ENCODE peak calls at places on chromosome 15, in ten cellular contexts. P is SK-N-SH, K is A549, F is Panc1, E is Peyer's patch, V is heart right ventricle, A is lower lobe of right lung, B is cardiac muscle cell, W is body of pancreas, D is testis. T is an unnamed sample.
A peak's percentile ranks its signal among the peaks of the same experiment; 100 is the strongest.

GRCh38 chr15:91891788-91892187 is 38.3 kb downstream of the SLCO3A1 start:
- DNase-seq in P (no peak), K (no peak), F (no peak), E (no peak), V (peak; percentile 38), A (no peak), B (peak; percentile 88), W (no peak), D (no peak), T (no peak)

GRCh38 chr15:80906159-80906775 is 83.4 kb downstream of the MESD start:
- DNase-seq in P (no peak), K (peak; percentile 26), F (no peak), E (no peak), V (no peak), A (no peak), B (peak; percentile 43), W (no peak), D (no peak), T (no peak)

GRCh38 chr15:64665179-64665578 is 110.2 kb downstream of the RBPMS2 start:
- DNase-seq in P (no peak), K (no peak), F (no peak), E (no peak), V (no peak), A (no peak), B (no peak), W (no peak), D (no peak), T (no peak)

GRCh38 chr15:57526076-57526475 is 65.6 kb upstream of the MYZAP start:
- DNase-seq in P (no peak), K (no peak), F (no peak), E (no peak), V (no peak), A (no peak), B (no peak), W (no peak), D (no peak), T (no peak)

GRCh38 chr15:61227269-61228024 is 1.7 kb downstream of the RORA start:
- DNase-seq in P (peak; percentile 76), K (peak; percentile 10), F (no peak), E (no peak), V (peak; percentile 15), A (no peak), B (peak; percentile 27), W (peak; percentile 32), D (peak; percentile 30), T (peak; percentile 25)

GRCh38 chr15:55652909-55653495 is 64.9 kb upstream of the PYGO1 start:
- DNase-seq in P (no peak), K (no peak), F (no peak), E (no peak), V (no peak), A (no peak), B (no peak), W (no peak), D (no peak), T (no peak)

GRCh38 chr15:79265987-79266579 is 16.4 kb upstream of the ANKRD34C start:
- DNase-seq in P (no peak), K (no peak), F (no peak), E (no peak), V (no peak), A (no peak), B (no peak), W (no peak), D (no peak), T (peak; percentile 14)

GRCh38 chr15:85646538-85647091 is 148.1 kb downstream of the KLHL25 start:
- DNase-seq in P (peak; percentile 38), K (no peak), F (no peak), E (no peak), V (no peak), A (no peak), B (no peak), W (no peak), D (no peak), T (no peak)

GRCh38 chr15:57510647-57511046 is 81.1 kb upstream of the MYZAP start:
- DNase-seq in P (no peak), K (no peak), F (no peak), E (no peak), V (peak; percentile 76), A (no peak), B (no peak), W (peak; percentile 94), D (no peak), T (peak; percentile 80)

GRCh38 chr15:74500401-74500800 is 39.4 kb upstream of the UBL7 start:
- DNase-seq in P (no peak), K (no peak), F (no peak), E (no peak), V (no peak), A (no peak), B (no peak), W (no peak), D (no peak), T (no peak)

GRCh38 chr15:25246641-25247417 is 192.0 kb downstream of the UBE3A start:
- DNase-seq in P (no peak), K (no peak), F (no peak), E (no peak), V (no peak), A (peak; percentile 34), B (no peak), W (peak; percentile 2), D (peak; percentile 0), T (peak; percentile 1)

GRCh38 chr15:45674646-45675045 is 39.8 kb downstream of the SQOR start:
- DNase-seq in P (no peak), K (no peak), F (no peak), E (no peak), V (no peak), A (no peak), B (no peak), W (no peak), D (no peak), T (no peak)

GRCh38 chr15:85501574-85501973 is 121.2 kb downstream of the AKAP13 start:
- DNase-seq in P (no peak), K (no peak), F (no peak), E (no peak), V (no peak), A (no peak), B (no peak), W (no peak), D (no peak), T (no peak)

GRCh38 chr15:57388199-57388863 is 12.0 kb downstream of the CGNL1 start:
- DNase-seq in P (no peak), K (no peak), F (no peak), E (no peak), V (no peak), A (no peak), B (no peak), W (peak; percentile 60), D (peak; percentile 47), T (no peak)

GRCh38 chr15:76151599-76151974 is 91.8 kb downstream of the TMEM266 start:
- DNase-seq in P (no peak), K (no peak), F (no peak), E (no peak), V (no peak), A (no peak), B (no peak), W (no peak), D (no peak), T (no peak)

GRCh38 chr15:67543348-67543718 is 830 bp downstream of the MAP2K5 start:
- DNase-seq in P (peak; percentile 56), K (peak; percentile 14), F (no peak), E (peak; percentile 29), V (no peak), A (no peak), B (no peak), W (peak; percentile 37), D (peak; percentile 63), T (peak; percentile 57)

GRCh38 chr15:69316281-69316680 is 17.6 kb downstream of the PAQR5 start:
- DNase-seq in P (no peak), K (no peak), F (no peak), E (no peak), V (no peak), A (no peak), B (no peak), W (no peak), D (no peak), T (no peak)

GRCh38 chr15:78232951-78233350 is 1.4 kb downstream of the ACSBG1 start:
- DNase-seq in P (no peak), K (no peak), F (no peak), E (no peak), V (no peak), A (no peak), B (no peak), W (no peak), D (no peak), T (no peak)

DNA sequence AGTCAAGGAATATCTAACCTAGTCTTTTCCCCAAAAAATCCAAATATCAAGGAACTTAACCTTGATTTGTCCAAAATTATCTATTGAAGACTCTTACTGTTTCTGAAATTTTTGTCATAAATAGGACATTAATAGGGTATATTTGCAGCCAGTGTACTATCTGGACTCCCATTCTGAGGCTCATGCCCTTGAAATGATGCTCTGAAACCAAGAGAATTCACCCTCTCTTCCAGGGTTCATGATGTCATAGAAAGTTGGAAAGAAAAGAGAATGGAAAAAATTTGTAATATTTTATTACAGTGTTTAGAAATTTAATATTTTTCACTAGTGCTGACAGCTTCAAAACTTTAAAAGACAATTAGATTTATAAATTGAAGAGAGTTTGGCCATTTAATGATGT is 712.5 kb downstream of the MCTP2 start:
- DNase-seq in P (no peak), K (no peak), F (no peak), E (no peak), V (no peak), A (no peak), B (no peak), W (no peak), D (no peak), T (no peak)
- H3K9me3 ChIP-seq in P (peaks cover 6% of the 10 kb centered on the region), K (peaks cover 3% of the 10 kb centered on the region), F (no peaks in the 10 kb centered on the region), E (no peaks in the 10 kb centered on the region), V (no peaks in the 10 kb centered on the region), A (no peaks in the 10 kb centered on the region), B (no peaks in the 10 kb centered on the region), W (no peaks in the 10 kb centered on the region), D (no peaks in the 10 kb centered on the region), T (no peaks in the 10 kb centered on the region)

GRCh38 chr15:38412466-38412865 is 41.5 kb upstream of the FAM98B start:
- DNase-seq in P (no peak), K (no peak), F (no peak), E (no peak), V (no peak), A (no peak), B (no peak), W (no peak), D (no peak), T (no peak)
- TF ChIP-seq CTCF in P (no peak), K (no peak), F (no peak), E (no peak), V (no peak), A (no peak), B (no peak), W (no peak), D (no peak), T (no peak)

DNA sequence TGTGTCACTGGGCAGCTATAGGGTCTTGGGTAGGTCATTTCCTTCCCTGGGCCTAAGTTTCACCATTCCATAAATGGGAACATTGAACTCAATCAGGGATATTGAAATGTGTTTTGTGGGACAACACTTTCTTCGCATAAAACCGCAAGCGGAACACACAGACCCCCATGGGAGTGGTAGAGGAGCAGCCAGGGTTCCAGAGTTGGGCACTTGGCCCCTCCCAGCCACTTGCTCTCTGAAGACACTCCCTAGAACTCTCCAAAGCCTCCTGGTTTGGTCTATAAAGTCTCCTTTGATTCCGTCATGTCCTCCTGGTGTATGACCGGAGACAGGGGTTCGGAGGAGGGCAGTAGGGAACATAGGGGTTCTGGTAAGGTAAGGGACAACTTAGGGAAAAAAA is 271.7 kb downstream of the UACA start:
- DNase-seq in P (no peak), K (no peak), F (no peak), E (no peak), V (no peak), A (no peak), B (no peak), W (no peak), D (no peak), T (no peak)
- H3K4me1 ChIP-seq in P (peaks cover 42% of the 10 kb centered on the region), K (peaks cover 61% of the 10 kb centered on the region), F (peaks cover 75% of the 10 kb centered on the region), E (peaks cover 43% of the 10 kb centered on the region), V (no peaks in the 10 kb centered on the region), A (peaks cover 56% of the 10 kb centered on the region), B (peaks cover 14% of the 10 kb centered on the region), W (peaks cover 7% of the 10 kb centered on the region), D (no peaks in the 10 kb centered on the region), T (no peaks in the 10 kb centered on the region)

GRCh38 chr15:20345401-20345958 is 196.1 kb downstream of the GOLGA6L6 start:
- DNase-seq in P (peak; percentile 34), K (peak; percentile 9), F (no peak), E (peak; percentile 15), V (no peak), A (peak; percentile 51), B (no peak), W (peak; percentile 9), D (no peak), T (no peak)
- H3K9me3 ChIP-seq in P (no peaks in the 10 kb centered on the region), K (peaks cover 78% of the 10 kb centered on the region), F (no peaks in the 10 kb centered on the region), E (peaks cover 4% of the 10 kb centered on the region), V (peaks cover 12% of the 10 kb centered on the region), A (peaks cover 7% of the 10 kb centered on the region), B (peaks cover 46% of the 10 kb centered on the region), W (no peaks in the 10 kb centered on the region), D (no peaks in the 10 kb centered on the region), T (no peaks in the 10 kb centered on the region)